ENCODE peak calls at places on chromosomes 12 and 14, in four cellular contexts. G is aorta, U is tibial artery, X is adrenal gland. M is an unnamed sample.
A peak's percentile ranks its signal among the peaks of the same experiment; 100 is the strongest.

GRCh38 chr12:3061129-3061857 is 15.9 kb upstream of the TSPAN9 start:
- DNase-seq in G (no peak), U (no peak), X (no peak), M (no peak)

GRCh38 chr14:63394856-63395255 is 76.1 kb upstream of the GPHB5 start:
- DNase-seq in G (no peak), U (no peak), X (no peak), M (no peak)

GRCh38 chr14:100293497-100294212 is 12.6 kb downstream of the SLC25A29 start:
- DNase-seq in G (peak; percentile 24), U (peak; percentile 18), X (peak; percentile 74), M (no peak)

GRCh38 chr14:77485901-77486678 is 12.5 kb downstream of the ISM2 start:
- DNase-seq in G (no peak), U (no peak), X (no peak), M (no peak)

GRCh38 chr14:104120281-104120741 is 18.1 kb upstream of the KIF26A start:
- DNase-seq in G (peak; percentile 32), U (no peak), X (no peak), M (no peak)

GRCh38 chr12:127342861-127343260 is 924.1 kb upstream of the TMEM132C start:
- DNase-seq in G (no peak), U (no peak), X (no peak), M (no peak)

GRCh38 chr14:74852922-74853530 is 22.9 kb downstream of the PROX2 start:
- DNase-seq in G (no peak), U (no peak), X (no peak), M (no peak)

GRCh38 chr12:77294016-77294415 is 228.6 kb upstream of the E2F7 start:
- DNase-seq in G (no peak), U (no peak), X (no peak), M (no peak)

GRCh38 chr12:76010732-76011458 is 20.7 kb downstream of the PHLDA1 start:
- DNase-seq in G (no peak), U (no peak), X (no peak), M (no peak)

GRCh38 chr12:93547778-93548177 is 24.7 kb upstream of the SOCS2 start:
- DNase-seq in G (no peak), U (no peak), X (no peak), M (no peak)

GRCh38 chr12:57605308-57606015 is 838 bp downstream of the DTX3 start:
- DNase-seq in G (no peak), U (no peak), X (no peak), M (no peak)

GRCh38 chr12:28535216-28535615 is 345.0 kb downstream of the CCDC91 start:
- DNase-seq in G (no peak), U (no peak), X (no peak), M (no peak)

GRCh38 chr14:71361335-71361734 is 454.1 kb downstream of the PCNX1 start:
- DNase-seq in G (no peak), U (no peak), X (no peak), M (no peak)

GRCh38 chr12:80712866-80713265 is 3.8 kb upstream of the MYF5 start:
- DNase-seq in G (no peak), U (no peak), X (no peak), M (no peak)

GRCh38 chr14:43692706-43693105 is 814.4 kb downstream of the FSCB start:
- DNase-seq in G (no peak), U (no peak), X (no peak), M (no peak)

GRCh38 chr14:88901991-88902390 is 77.5 kb downstream of the TTC8 start:
- DNase-seq in G (no peak), U (no peak), X (no peak), M (no peak)

GRCh38 chr12:9762369-9762768 is 1.7 kb upstream of the CD69 start:
- DNase-seq in G (no peak), U (no peak), X (no peak), M (no peak)

GRCh38 chr12:9763025-9763424 is 2.3 kb upstream of the CD69 start:
- DNase-seq in G (no peak), U (no peak), X (no peak), M (no peak)

GRCh38 chr12:9761407-9761736 is 671 bp upstream of the CD69 start:
- DNase-seq in G (no peak), U (no peak), X (no peak), M (no peak)

GRCh38 chr12:9759680-9760592 is 765 bp downstream of the CD69 start:
- DNase-seq in G (no peak), U (no peak), X (no peak), M (no peak)

DNA sequence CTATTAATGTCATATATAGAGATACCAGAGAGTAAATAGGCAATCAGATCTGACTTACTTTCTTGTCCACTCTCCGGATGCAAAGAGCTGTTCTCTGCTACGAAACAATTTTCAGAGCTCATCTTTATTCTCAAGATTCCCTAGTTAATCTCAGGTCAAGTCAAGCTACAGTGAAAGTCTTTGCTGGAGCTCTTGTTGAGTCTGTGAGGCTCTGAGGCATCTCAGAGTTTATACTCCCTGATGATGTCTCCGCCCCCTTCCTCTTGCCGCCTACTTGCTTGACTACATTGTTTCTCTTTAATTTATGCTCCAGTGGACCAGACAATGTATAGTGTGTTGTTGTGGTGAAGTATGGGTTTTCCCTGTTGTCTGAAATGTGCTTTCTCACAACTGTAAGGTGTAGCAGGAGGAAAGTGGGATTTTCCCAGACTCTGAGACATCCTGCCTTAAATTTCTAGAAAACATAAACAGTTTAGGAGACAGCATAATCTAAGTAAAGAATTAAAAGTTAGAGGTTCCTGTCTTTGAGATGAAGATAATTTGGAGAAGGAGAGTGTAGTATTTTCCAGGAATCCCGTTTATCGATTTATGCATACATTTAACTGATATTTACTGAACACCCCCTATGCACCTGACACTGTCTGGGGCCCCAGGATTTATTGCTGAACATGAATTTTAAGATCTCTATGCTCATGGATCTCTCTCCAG is at the start of gene CD69:
- DNase-seq in G (no peak), U (no peak), X (no peak), M (no peak)
- H3K27ac ChIP-seq in G (no peak within 1 kb of the TSS), U (no peak within 1 kb of the TSS), X (no peak within 1 kb of the TSS), M (no peak within 1 kb of the TSS)

GRCh38 chr14:105353163-105353562 is 38.6 kb downstream of the PACS2 start:
- DNase-seq in G (no peak), U (no peak), X (no peak), M (no peak)

GRCh38 chr14:105355850-105356604 is 41.5 kb downstream of the PACS2 start:
- DNase-seq in G (no peak), U (no peak), X (no peak), M (no peak)

GRCh38 chr14:105351920-105352871 is 37.6 kb downstream of the PACS2 start:
- DNase-seq in G (peak; percentile 84), U (peak; percentile 75), X (peak; percentile 97), M (peak; percentile 81)

GRCh38 chr14:105355049-105355575 is 40.6 kb downstream of the PACS2 start:
- DNase-seq in G (no peak), U (no peak), X (no peak), M (no peak)

DNA sequence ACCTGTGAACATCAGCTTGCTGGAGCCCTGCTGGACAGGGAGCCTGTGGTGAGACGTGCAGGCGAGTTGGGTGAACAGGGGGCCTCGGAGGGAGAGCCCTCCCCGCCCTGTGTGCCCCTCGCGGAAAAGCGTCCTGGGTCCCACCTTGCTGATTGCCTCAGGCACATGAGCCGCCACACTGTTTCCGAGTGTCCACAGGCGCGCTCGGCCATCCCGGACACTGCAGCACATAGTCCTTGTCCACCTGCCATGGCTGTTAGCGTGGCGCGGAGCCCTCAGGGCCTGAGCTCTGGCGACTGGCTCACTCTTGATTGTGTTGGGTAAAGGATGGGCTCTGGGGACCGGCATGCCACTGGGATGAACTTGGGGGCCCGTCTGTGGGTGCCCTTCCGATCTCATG is 40.0 kb downstream of the PACS2 start:
- DNase-seq in G (no peak), U (no peak), X (no peak), M (peak; percentile 15)
- H3K27ac ChIP-seq in G (no peak overlapping the region), U (no peak overlapping the region), X (no peak overlapping the region), M (no peak overlapping the region)

GRCh38 chr14:73748858-73749357 is 34.7 kb upstream of the PNMA1 start:
- DNase-seq in G (no peak), U (no peak), X (no peak), M (no peak)
- H3K27ac ChIP-seq in G (no peak overlapping the region), U (peak overlapping the region; percentile 95), X (no peak overlapping the region), M (no peak overlapping the region)

GRCh38 chr12:96720363-96720705 is 186.7 kb upstream of the NEDD1 start:
- DNase-seq in G (no peak), U (no peak), X (no peak), M (no peak)
- H3K27ac ChIP-seq in G (no peak overlapping the region), U (no peak overlapping the region), X (no peak overlapping the region), M (peak overlapping the region; percentile 6)

GRCh38 chr12:119729871-119730270 is 61.9 kb downstream of the PRKAB1 start:
- DNase-seq in G (no peak), U (no peak), X (peak; percentile 76), M (no peak)

GRCh38 chr12:119730381-119730780 is 62.4 kb downstream of the PRKAB1 start:
- DNase-seq in G (no peak), U (no peak), X (peak; percentile 58), M (no peak)

GRCh38 chr12:119740835-119741234 is 72.9 kb downstream of the PRKAB1 start:
- DNase-seq in G (no peak), U (no peak), X (no peak), M (no peak)

GRCh38 chr12:119735079-119735478 is 67.1 kb downstream of the PRKAB1 start:
- DNase-seq in G (no peak), U (no peak), X (no peak), M (no peak)
- H3K27ac ChIP-seq in G (no peak overlapping the region), U (no peak overlapping the region), X (no peak overlapping the region), M (no peak overlapping the region)

DNA sequence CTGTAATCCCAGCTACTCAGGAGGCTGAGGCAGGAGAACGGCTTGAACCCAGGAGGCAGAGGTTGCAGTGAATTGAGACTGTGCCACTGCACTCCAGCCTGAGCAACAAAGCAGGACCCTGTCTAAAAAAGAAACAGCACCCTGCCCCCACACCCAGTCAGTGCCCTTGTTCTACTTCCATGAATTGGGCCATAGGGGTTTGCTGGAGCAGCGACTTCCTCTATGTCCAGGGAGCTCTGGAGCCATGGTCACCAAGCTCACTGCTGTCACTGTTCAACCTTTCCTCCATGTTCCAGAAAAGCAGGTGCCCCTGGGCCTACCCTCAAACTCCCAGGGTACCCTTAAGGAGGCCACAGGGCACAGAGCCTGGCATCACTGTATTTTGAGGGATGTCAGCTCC is 116.8 kb downstream of the RIN3 start:
- DNase-seq in G (no peak), U (no peak), X (no peak), M (no peak)
- H3K27ac ChIP-seq in G (no peak overlapping the region), U (no peak overlapping the region), X (no peak overlapping the region), M (no peak overlapping the region)

GRCh38 chr12:55933799-55934174 is 2.8 kb downstream of the DGKA start:
- DNase-seq in G (no peak), U (no peak), X (no peak), M (no peak)
- H3K27ac ChIP-seq in G (no peak overlapping the region), U (no peak overlapping the region), X (no peak overlapping the region), M (no peak overlapping the region)

GRCh38 chr12:25069221-25069620 is 120.3 kb upstream of the BCAT1 start:
- DNase-seq in G (no peak), U (no peak), X (no peak), M (no peak)
- H3K27ac ChIP-seq in G (no peak overlapping the region), U (no peak overlapping the region), X (no peak overlapping the region), M (no peak overlapping the region)

GRCh38 chr12:64682572-64683277 is 72.4 kb downstream of the RASSF3 start:
- DNase-seq in G (peak; percentile 68), U (peak; percentile 64), X (peak; percentile 95), M (peak; percentile 88)
- H3K27ac ChIP-seq in G (peak overlapping the region; percentile 44), U (peak overlapping the region; percentile 84), X (peak overlapping the region; percentile 20), M (peak overlapping the region; percentile 56)

M was measured in ovary.